ENCODE peak calls at places on chromosomes 3 and 15, in six cellular contexts. Z, E, A, Q, D and X are unnamed samples.

GRCh38 chr15:66132251-66132816 is 121.2 kb downstream of the MEGF11 start:
- DNase-seq in Z (no peak), E (no peak), A (no peak), Q (no peak), D (no peak), X (no peak)

GRCh38 chr3:77460326-77460725 is 420.4 kb downstream of the ROBO2 start:
- DNase-seq in Z (no peak), E (no peak), A (no peak), Q (no peak), D (no peak), X (no peak)

GRCh38 chr3:66036586-66037061 is 2.1 kb downstream of the MAGI1 start:
- DNase-seq in Z (no peak), E (no peak), A (peak), Q (no peak), D (no peak), X (no peak)

GRCh38 chr3:105423392-105423791 is 56.7 kb downstream of the ALCAM start:
- DNase-seq in Z (no peak), E (no peak), A (no peak), Q (no peak), D (no peak), X (no peak)

GRCh38 chr15:40439461-40440299 is 1.1 kb upstream of the BAHD1 start:
- DNase-seq in Z (peak), E (no peak), A (peak), Q (peak), D (no peak), X (no peak)

GRCh38 chr15:51909591-51909990 is 62.0 kb downstream of the LEO1 start:
- DNase-seq in Z (no peak), E (no peak), A (no peak), Q (no peak), D (no peak), X (no peak)

GRCh38 chr3:111797035-111797717 is 61.9 kb upstream of the PHLDB2 start:
- DNase-seq in Z (no peak), E (no peak), A (no peak), Q (no peak), D (no peak), X (no peak)

GRCh38 chr3:52451237-52452083 is 2.4 kb downstream of the TNNC1 start:
- DNase-seq in Z (no peak), E (no peak), A (no peak), Q (no peak), D (no peak), X (no peak)

GRCh38 chr15:36950371-36950770 is 150.0 kb downstream of the MEIS2 start:
- DNase-seq in Z (no peak), E (no peak), A (no peak), Q (no peak), D (no peak), X (no peak)

GRCh38 chr3:73070675-73071575 is 9.5 kb downstream of the EBLN2 start:
- DNase-seq in Z (no peak), E (no peak), A (no peak), Q (no peak), D (no peak), X (no peak)

GRCh38 chr3:128917291-128917690 is 37.9 kb downstream of the ACAD9 start:
- DNase-seq in Z (no peak), E (no peak), A (no peak), Q (no peak), D (no peak), X (no peak)

GRCh38 chr3:134004841-134005240 is 24.9 kb downstream of the SLCO2A1 start:
- DNase-seq in Z (no peak), E (no peak), A (no peak), Q (no peak), D (no peak), X (no peak)

GRCh38 chr3:46912986-46913385 is 35.5 kb downstream of the PTH1R start:
- DNase-seq in Z (no peak), E (no peak), A (no peak), Q (no peak), D (no peak), X (no peak)

GRCh38 chr15:83105450-83105849 is 2.0 kb upstream of the TM6SF1 start:
- DNase-seq in Z (no peak), E (peak), A (no peak), Q (no peak), D (no peak), X (no peak)

GRCh38 chr15:79743032-79743431 is 153.8 kb downstream of the MTHFS start:
- DNase-seq in Z (no peak), E (no peak), A (no peak), Q (no peak), D (no peak), X (no peak)

GRCh38 chr15:74415966-74416916 is 17.5 kb downstream of the SEMA7A start:
- DNase-seq in Z (no peak), E (no peak), A (no peak), Q (no peak), D (no peak), X (no peak)

GRCh38 chr3:57227930-57228733 is 603 bp downstream of the APPL1 start:
- DNase-seq in Z (no peak), E (peak), A (peak), Q (peak), D (peak), X (no peak)

GRCh38 chr3:171652932-171653331 is 157.4 kb downstream of the PLD1 start:
- DNase-seq in Z (no peak), E (no peak), A (no peak), Q (no peak), D (no peak), X (no peak)

GRCh38 chr3:123667784-123668183 is 82.9 kb upstream of the HACD2 start:
- DNase-seq in Z (no peak), E (peak), A (no peak), Q (no peak), D (no peak), X (no peak)

GRCh38 chr3:23002846-23003800 is 200.0 kb upstream of the UBE2E2 start:
- DNase-seq in Z (peak), E (peak), A (no peak), Q (no peak), D (no peak), X (no peak)

GRCh38 chr3:150278843-150279341 is 129.2 kb upstream of the TSC22D2 start:
- DNase-seq in Z (peak), E (no peak), A (peak), Q (no peak), D (no peak), X (no peak)

GRCh38 chr15:49063402-49064280 is 17.4 kb upstream of the SECISBP2L start:
- DNase-seq in Z (no peak), E (peak), A (peak), Q (no peak), D (no peak), X (no peak)

GRCh38 chr3:21152555-21152954 is 598.5 kb downstream of the ZNF385D start:
- DNase-seq in Z (no peak), E (no peak), A (no peak), Q (no peak), D (no peak), X (no peak)

GRCh38 chr3:127699946-127700300 is 27.2 kb downstream of the ABTB1 start:
- DNase-seq in Z (no peak), E (no peak), A (no peak), Q (no peak), D (no peak), X (no peak)

GRCh38 chr15:69762373-69763148 is 309.9 kb downstream of the RPLP1 start:
- DNase-seq in Z (peak), E (peak), A (no peak), Q (no peak), D (no peak), X (no peak)

GRCh38 chr3:72329354-72329753 is 518.9 kb downstream of the SHQ1 start:
- DNase-seq in Z (peak), E (no peak), A (no peak), Q (no peak), D (no peak), X (no peak)

GRCh38 chr3:125087768-125088391 is 32.1 kb upstream of the HEG1 start:
- DNase-seq in Z (no peak), E (no peak), A (no peak), Q (no peak), D (no peak), X (no peak)

GRCh38 chr3:14047841-14048240 is 76.8 kb downstream of the CHCHD4 start:
- DNase-seq in Z (no peak), E (no peak), A (no peak), Q (no peak), D (no peak), X (no peak)

GRCh38 chr3:142904639-142905441 is 16.0 kb upstream of the PCOLCE2 start:
- DNase-seq in Z (no peak), E (peak), A (peak), Q (no peak), D (no peak), X (no peak)

GRCh38 chr3:10310578-10310977 is 10.3 kb downstream of the SEC13 start:
- DNase-seq in Z (no peak), E (no peak), A (no peak), Q (no peak), D (no peak), X (no peak)

GRCh38 chr3:120560304-120561250 is 35.6 kb upstream of the NDUFB4 start:
- DNase-seq in Z (no peak), E (peak), A (no peak), Q (no peak), D (no peak), X (no peak)